ENCODE peak calls at places on chromosomes 7 and 10, in seven cellular contexts. B is uterus, Y is AG04450, O is body of pancreas, Q is psoas muscle, S is tibial nerve, K is stomach. A is an unnamed sample.

GRCh38 chr7:148521271-148521670 is 69.3 kb upstream of the C7orf33 start:
- DNase-seq in Y (no peak), B (no peak), Q (no peak), K (no peak), O (no peak), S (no peak), A (no peak)

GRCh38 chr7:151731022-151731441 is 145.9 kb downstream of the PRKAG2 start:
- DNase-seq in Q (no peak), S (no peak), K (no peak), O (no peak), B (no peak), Y (no peak), A (no peak)

GRCh38 chr7:137469191-137469811 is 125.8 kb upstream of the PTN start:
- DNase-seq in B (no peak), S (no peak), Y (no peak), O (no peak), K (no peak), Q (no peak), A (no peak)

GRCh38 chr7:118573065-118573464 is 348.6 kb downstream of the ANKRD7 start:
- DNase-seq in S (no peak), O (no peak), Q (peak; percentile 75), Y (no peak), B (no peak), K (no peak), A (no peak)

GRCh38 chr7:30313793-30314192 is 29.4 kb downstream of the ZNRF2 start:
- DNase-seq in Y (no peak), O (no peak), S (no peak), B (no peak), Q (no peak), K (no peak), A (no peak)

GRCh38 chr7:70384891-70385290 is 747.1 kb upstream of the GALNT17 start:
- DNase-seq in S (no peak), B (no peak), K (no peak), Q (no peak), O (no peak), Y (no peak), A (no peak)

GRCh38 chr7:1672851-1673486 is 2.9 kb downstream of the ELFN1 start:
- DNase-seq in B (no peak), K (no peak), Y (no peak), S (peak; percentile 11), Q (peak; percentile 36), O (peak; percentile 8), A (no peak)

GRCh38 chr10:128865398-128865797 is 601.6 kb upstream of the MGMT start:
- DNase-seq in Y (no peak), Q (no peak), B (no peak), S (no peak), K (no peak), O (no peak), A (no peak)

GRCh38 chr7:151137841-151138540 is 29.5 kb downstream of the GBX1 start:
- DNase-seq in K (no peak), O (peak; percentile 5), B (peak; percentile 12), S (no peak), Q (peak; percentile 47), Y (no peak), A (no peak)

DNA sequence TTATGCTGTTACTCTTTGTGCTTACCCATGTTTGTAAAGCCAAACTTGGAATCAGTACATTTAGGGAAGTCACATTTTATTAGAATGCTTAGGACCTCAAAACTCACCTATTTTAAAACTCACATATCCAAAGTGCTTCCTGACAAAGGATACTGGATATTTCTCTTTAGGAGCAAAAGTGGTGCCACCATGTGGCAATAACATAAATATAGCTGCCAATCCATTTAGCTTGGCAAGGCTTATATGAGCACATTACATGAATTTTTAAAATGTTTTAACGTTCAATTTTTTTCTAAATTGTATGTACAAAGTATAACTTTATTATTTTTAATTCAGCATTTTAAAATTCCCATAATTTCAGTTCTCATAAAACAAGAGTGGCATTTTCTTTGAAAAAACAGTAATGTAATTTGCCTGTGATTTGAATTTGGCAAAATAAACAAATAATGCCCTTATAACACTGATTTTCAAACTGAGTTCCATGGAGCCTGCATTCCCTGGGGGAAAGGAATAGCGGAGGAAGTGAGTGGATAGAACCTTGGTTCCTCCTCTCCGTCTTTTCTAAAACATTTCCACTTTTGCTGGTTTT is 75.4 kb downstream of the HDAC9 start:
- DNase-seq in O (no peak), Y (no peak), K (no peak), B (no peak), Q (no peak), S (no peak), A (no peak)
- TF ChIP-seq CTCF in O (peak; percentile 21), Y (peak; percentile 49), K (no peak), B (peak; percentile 41), Q (peak; percentile 54), S (peak; percentile 33), A (no peak)

DNA sequence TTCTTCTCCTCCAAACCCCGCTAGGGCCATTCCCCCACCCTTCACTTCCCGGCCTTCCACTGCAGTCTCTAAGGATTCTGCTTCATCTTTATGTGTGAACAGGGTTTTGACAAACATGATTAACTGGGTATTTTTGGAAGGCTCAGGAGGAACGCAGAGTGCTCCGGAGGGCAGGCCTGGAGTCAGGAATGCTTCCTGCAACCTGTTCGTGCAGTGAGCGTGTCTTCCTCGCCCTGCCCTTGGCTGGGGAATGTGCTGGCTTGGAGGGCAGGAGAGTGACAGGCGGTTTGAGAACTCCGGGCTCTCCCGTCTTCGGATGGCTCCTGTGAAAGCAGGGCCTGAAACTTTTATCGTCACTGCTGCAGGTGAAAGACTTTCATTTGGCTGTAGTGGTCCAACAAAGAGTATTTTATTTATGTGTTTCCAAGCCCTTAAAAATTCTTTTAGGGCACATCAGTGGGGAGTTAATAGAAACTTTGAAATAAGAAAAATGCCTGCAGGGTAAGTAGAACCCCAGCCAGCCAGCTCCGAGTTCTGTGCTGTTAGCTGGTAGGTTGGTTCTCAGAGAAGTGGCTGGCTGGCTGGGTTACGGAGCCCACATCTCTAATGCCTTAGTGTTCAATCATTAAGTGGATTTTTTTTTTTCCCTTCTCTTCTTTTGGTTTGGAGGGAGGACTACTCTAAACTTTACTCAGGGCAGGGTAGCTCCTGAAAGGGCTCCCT is 51.0 kb downstream of the TCF7L2 start:
- DNase-seq in K (no peak), Y (no peak), S (no peak), B (peak; percentile 40), Q (peak; percentile 80), O (peak; percentile 31), A (peak; percentile 25)
- TF ChIP-seq CTCF in K (no peak), Y (peak; percentile 21), S (no peak), B (no peak), Q (peak; percentile 45), O (peak; percentile 4), A (peak; percentile 21)

DNA sequence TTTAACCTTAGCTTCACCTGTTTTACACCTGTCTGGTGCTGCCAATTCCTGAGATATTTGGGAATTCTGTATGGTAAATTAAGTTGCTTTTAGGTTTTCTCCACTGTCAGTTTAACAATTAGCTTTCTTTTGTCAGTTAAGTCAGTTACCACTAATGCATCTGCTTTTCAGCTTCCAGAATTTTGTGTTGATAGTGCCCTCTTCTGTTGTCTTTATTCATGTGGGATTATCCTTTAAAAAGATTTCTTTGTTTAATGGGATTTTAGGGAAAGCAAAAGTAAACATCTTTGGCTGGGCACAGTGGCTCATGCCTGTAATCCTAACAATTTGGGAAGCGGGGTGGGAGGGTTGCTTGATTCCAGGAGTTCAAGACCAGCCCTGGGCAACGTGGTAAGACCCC is 8.1 kb downstream of the TFAM start:
- DNase-seq in S (no peak), Q (no peak), Y (no peak), B (no peak), K (no peak), O (no peak), A (no peak)
- TF ChIP-seq CTCF in S (no peak), Q (no peak), Y (peak; percentile 16), B (no peak), K (no peak), O (no peak), A (no peak)

DNA sequence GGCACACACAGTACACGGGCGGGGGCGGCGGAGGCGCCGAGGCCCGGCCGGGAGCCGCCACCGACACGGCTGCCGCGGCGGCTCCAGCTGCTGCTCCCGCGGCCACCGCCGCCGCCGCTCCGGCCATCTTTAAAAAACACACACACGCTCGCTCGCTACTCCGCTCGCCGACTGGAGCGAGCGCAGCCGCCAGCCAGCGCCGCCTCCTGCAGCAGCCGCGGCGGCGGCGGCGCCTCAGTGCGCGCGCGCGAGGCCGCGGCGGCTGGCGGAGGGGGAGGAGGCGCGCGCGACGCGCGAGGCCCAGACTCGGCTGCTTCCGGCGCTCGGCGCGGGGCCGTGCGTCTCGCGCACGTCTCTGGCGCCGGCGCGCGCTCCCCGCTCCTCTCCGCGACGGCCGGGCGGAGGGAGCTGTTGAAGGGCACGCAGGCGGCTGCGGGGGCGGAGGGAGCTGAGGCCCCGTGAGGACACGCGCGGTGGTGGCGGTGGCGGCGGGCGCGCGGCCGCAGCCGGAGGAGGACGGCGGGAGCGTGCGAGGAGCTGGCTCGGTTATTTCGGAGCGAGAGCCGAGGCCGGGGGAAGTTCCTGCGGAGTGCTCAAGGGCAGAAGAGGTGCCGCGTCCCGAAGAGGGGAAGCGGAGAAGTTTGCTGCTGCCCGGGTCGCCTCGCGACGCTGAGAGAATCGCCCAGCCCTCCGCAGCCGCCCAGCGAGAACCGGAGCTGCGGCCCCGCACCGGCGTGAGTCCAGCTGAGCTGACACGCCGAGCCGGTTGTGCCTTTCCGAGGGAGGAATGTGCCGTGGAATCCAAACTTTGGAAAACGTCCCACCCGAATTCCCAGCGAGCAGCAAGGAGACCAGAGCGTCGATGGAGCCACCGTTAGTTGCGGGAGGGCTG is at the start of gene KDM7A:
- DNase-seq in Q (peak; percentile 96), B (peak; percentile 88), K (peak; percentile 92), S (peak; percentile 84), Y (peak; percentile 78), O (peak; percentile 91), A (peak; percentile 87)
- TF ChIP-seq CTCF in Q (no peak), B (no peak), K (no peak), S (no peak), Y (no peak), O (no peak), A (no peak)

A was measured in Caco-2.